ENCODE peak calls at places on chromosomes 12 and 14, in ten cellular contexts. One of them, this sample, is unnamed.

GRCh38 chr12:14545144-14546124 is 22.2 kb downstream of the PLBD1 start:
- DNase-seq in lung microvascular endothelial cell: no peak
- DNase-seq in EL: no peak
- DNase-seq in midbrain: no peak
- DNase-seq in astrocyte of the cerebellum: no peak
- DNase-seq in activated T-helper 1 cell treated with anti-CD3 and anti-CD28 coated beads, Interleukin-12 subunit alpha, Interleukin-12 subunit beta, Interleukin-2, Interleukin-4 antibody, amounts not matched to agents 30 ng/mL and 10 ng/mL and 1 ng/mL, durations not matched to agents 14 hours and 24 hours and 36 hours: no peak
- DNase-seq in T-helper 17 cell: no peak
- DNase-seq in NCI-H187: no peak
- DNase-seq in tibial nerve: no peak
- DNase-seq in retinal pigment epithelial cell: no peak
- DNase-seq in this sample: no peak

GRCh38 chr12:69688021-69688420 is 11.1 kb downstream of the BEST3 start:
- DNase-seq in NCI-H187: no peak
- DNase-seq in retinal pigment epithelial cell: peak
- DNase-seq in astrocyte of the cerebellum: no peak
- DNase-seq in tibial nerve: no peak
- DNase-seq in activated T-helper 1 cell treated with anti-CD3 and anti-CD28 coated beads, Interleukin-12 subunit alpha, Interleukin-12 subunit beta, Interleukin-2, Interleukin-4 antibody, amounts not matched to agents 30 ng/mL and 10 ng/mL and 1 ng/mL, durations not matched to agents 14 hours and 24 hours and 36 hours: no peak
- DNase-seq in lung microvascular endothelial cell: peak
- DNase-seq in midbrain: no peak
- DNase-seq in T-helper 17 cell: no peak
- DNase-seq in EL: peak
- DNase-seq in this sample: peak

GRCh38 chr12:54369597-54370217 is 5.4 kb upstream of the GPR84 start:
- DNase-seq in activated T-helper 1 cell treated with anti-CD3 and anti-CD28 coated beads, Interleukin-12 subunit alpha, Interleukin-12 subunit beta, Interleukin-2, Interleukin-4 antibody, amounts not matched to agents 30 ng/mL and 10 ng/mL and 1 ng/mL, durations not matched to agents 14 hours and 24 hours and 36 hours: no peak
- DNase-seq in midbrain: no peak
- DNase-seq in retinal pigment epithelial cell: no peak
- DNase-seq in EL: no peak
- DNase-seq in astrocyte of the cerebellum: no peak
- DNase-seq in T-helper 17 cell: no peak
- DNase-seq in tibial nerve: no peak
- DNase-seq in NCI-H187: no peak
- DNase-seq in lung microvascular endothelial cell: no peak
- DNase-seq in this sample: no peak

GRCh38 chr14:44657688-44658388 is 150.8 kb upstream of the FSCB start:
- DNase-seq in NCI-H187: no peak
- DNase-seq in activated T-helper 1 cell treated with anti-CD3 and anti-CD28 coated beads, Interleukin-12 subunit alpha, Interleukin-12 subunit beta, Interleukin-2, Interleukin-4 antibody, amounts not matched to agents 30 ng/mL and 10 ng/mL and 1 ng/mL, durations not matched to agents 14 hours and 24 hours and 36 hours: no peak
- DNase-seq in T-helper 17 cell: no peak
- DNase-seq in midbrain: peak
- DNase-seq in astrocyte of the cerebellum: no peak
- DNase-seq in tibial nerve: no peak
- DNase-seq in EL: no peak
- DNase-seq in lung microvascular endothelial cell: no peak
- DNase-seq in retinal pigment epithelial cell: peak
- DNase-seq in this sample: no peak

GRCh38 chr12:68971404-68971803 is 38.4 kb upstream of the CPM start:
- DNase-seq in retinal pigment epithelial cell: peak
- DNase-seq in activated T-helper 1 cell treated with anti-CD3 and anti-CD28 coated beads, Interleukin-12 subunit alpha, Interleukin-12 subunit beta, Interleukin-2, Interleukin-4 antibody, amounts not matched to agents 30 ng/mL and 10 ng/mL and 1 ng/mL, durations not matched to agents 14 hours and 24 hours and 36 hours: no peak
- DNase-seq in tibial nerve: no peak
- DNase-seq in lung microvascular endothelial cell: no peak
- DNase-seq in midbrain: no peak
- DNase-seq in astrocyte of the cerebellum: no peak
- DNase-seq in EL: peak
- DNase-seq in NCI-H187: no peak
- DNase-seq in T-helper 17 cell: no peak
- DNase-seq in this sample: peak

GRCh38 chr14:75372260-75372659 is 55.6 kb upstream of the JDP2 start:
- DNase-seq in NCI-H187: no peak
- DNase-seq in EL: no peak
- DNase-seq in retinal pigment epithelial cell: no peak
- DNase-seq in activated T-helper 1 cell treated with anti-CD3 and anti-CD28 coated beads, Interleukin-12 subunit alpha, Interleukin-12 subunit beta, Interleukin-2, Interleukin-4 antibody, amounts not matched to agents 30 ng/mL and 10 ng/mL and 1 ng/mL, durations not matched to agents 14 hours and 24 hours and 36 hours: no peak
- DNase-seq in midbrain: peak
- DNase-seq in lung microvascular endothelial cell: peak
- DNase-seq in astrocyte of the cerebellum: peak
- DNase-seq in T-helper 17 cell: no peak
- DNase-seq in tibial nerve: peak
- DNase-seq in this sample: no peak

GRCh38 chr14:23573384-23573783 is 5.2 kb downstream of the JPH4 start:
- DNase-seq in astrocyte of the cerebellum: no peak
- DNase-seq in midbrain: no peak
- DNase-seq in T-helper 17 cell: no peak
- DNase-seq in EL: no peak
- DNase-seq in lung microvascular endothelial cell: no peak
- DNase-seq in tibial nerve: no peak
- DNase-seq in NCI-H187: no peak
- DNase-seq in retinal pigment epithelial cell: no peak
- DNase-seq in activated T-helper 1 cell treated with anti-CD3 and anti-CD28 coated beads, Interleukin-12 subunit alpha, Interleukin-12 subunit beta, Interleukin-2, Interleukin-4 antibody, amounts not matched to agents 30 ng/mL and 10 ng/mL and 1 ng/mL, durations not matched to agents 14 hours and 24 hours and 36 hours: no peak
- DNase-seq in this sample: no peak

GRCh38 chr12:66092559-66093269 is 37.8 kb downstream of the LLPH start:
- DNase-seq in NCI-H187: no peak
- DNase-seq in activated T-helper 1 cell treated with anti-CD3 and anti-CD28 coated beads, Interleukin-12 subunit alpha, Interleukin-12 subunit beta, Interleukin-2, Interleukin-4 antibody, amounts not matched to agents 30 ng/mL and 10 ng/mL and 1 ng/mL, durations not matched to agents 14 hours and 24 hours and 36 hours: no peak
- DNase-seq in tibial nerve: no peak
- DNase-seq in lung microvascular endothelial cell: no peak
- DNase-seq in EL: peak
- DNase-seq in midbrain: no peak
- DNase-seq in retinal pigment epithelial cell: no peak
- DNase-seq in astrocyte of the cerebellum: no peak
- DNase-seq in T-helper 17 cell: no peak
- DNase-seq in this sample: no peak

GRCh38 chr12:123223241-123223668 is 9.7 kb downstream of the MPHOSPH9 start:
- DNase-seq in NCI-H187: no peak
- DNase-seq in tibial nerve: no peak
- DNase-seq in activated T-helper 1 cell treated with anti-CD3 and anti-CD28 coated beads, Interleukin-12 subunit alpha, Interleukin-12 subunit beta, Interleukin-2, Interleukin-4 antibody, amounts not matched to agents 30 ng/mL and 10 ng/mL and 1 ng/mL, durations not matched to agents 14 hours and 24 hours and 36 hours: peak
- DNase-seq in EL: no peak
- DNase-seq in lung microvascular endothelial cell: no peak
- DNase-seq in T-helper 17 cell: peak
- DNase-seq in retinal pigment epithelial cell: no peak
- DNase-seq in midbrain: no peak
- DNase-seq in astrocyte of the cerebellum: no peak
- DNase-seq in this sample: no peak

GRCh38 chr14:79730911-79731310 is 480.4 kb downstream of the DIO2 start:
- DNase-seq in midbrain: no peak
- DNase-seq in EL: peak
- DNase-seq in retinal pigment epithelial cell: peak
- DNase-seq in NCI-H187: no peak
- DNase-seq in astrocyte of the cerebellum: peak
- DNase-seq in tibial nerve: no peak
- DNase-seq in lung microvascular endothelial cell: no peak
- DNase-seq in T-helper 17 cell: no peak
- DNase-seq in activated T-helper 1 cell treated with anti-CD3 and anti-CD28 coated beads, Interleukin-12 subunit alpha, Interleukin-12 subunit beta, Interleukin-2, Interleukin-4 antibody, amounts not matched to agents 30 ng/mL and 10 ng/mL and 1 ng/mL, durations not matched to agents 14 hours and 24 hours and 36 hours: no peak
- DNase-seq in this sample: no peak

GRCh38 chr12:49261726-49262125 is 3.2 kb upstream of the TUBA1C start:
- DNase-seq in NCI-H187: no peak
- DNase-seq in EL: peak
- DNase-seq in lung microvascular endothelial cell: no peak
- DNase-seq in retinal pigment epithelial cell: no peak
- DNase-seq in activated T-helper 1 cell treated with anti-CD3 and anti-CD28 coated beads, Interleukin-12 subunit alpha, Interleukin-12 subunit beta, Interleukin-2, Interleukin-4 antibody, amounts not matched to agents 30 ng/mL and 10 ng/mL and 1 ng/mL, durations not matched to agents 14 hours and 24 hours and 36 hours: no peak
- DNase-seq in midbrain: no peak
- DNase-seq in tibial nerve: no peak
- DNase-seq in astrocyte of the cerebellum: no peak
- DNase-seq in T-helper 17 cell: no peak
- DNase-seq in this sample: no peak

GRCh38 chr14:65819567-65819966 is 407.0 kb downstream of the FUT8 start:
- DNase-seq in T-helper 17 cell: no peak
- DNase-seq in midbrain: no peak
- DNase-seq in NCI-H187: no peak
- DNase-seq in tibial nerve: no peak
- DNase-seq in activated T-helper 1 cell treated with anti-CD3 and anti-CD28 coated beads, Interleukin-12 subunit alpha, Interleukin-12 subunit beta, Interleukin-2, Interleukin-4 antibody, amounts not matched to agents 30 ng/mL and 10 ng/mL and 1 ng/mL, durations not matched to agents 14 hours and 24 hours and 36 hours: no peak
- DNase-seq in EL: no peak
- DNase-seq in lung microvascular endothelial cell: no peak
- DNase-seq in astrocyte of the cerebellum: no peak
- DNase-seq in retinal pigment epithelial cell: no peak
- DNase-seq in this sample: no peak

GRCh38 chr14:92880851-92881250 is 42.1 kb upstream of the CHGA start:
- DNase-seq in NCI-H187: peak
- DNase-seq in midbrain: peak
- DNase-seq in EL: peak
- DNase-seq in activated T-helper 1 cell treated with anti-CD3 and anti-CD28 coated beads, Interleukin-12 subunit alpha, Interleukin-12 subunit beta, Interleukin-2, Interleukin-4 antibody, amounts not matched to agents 30 ng/mL and 10 ng/mL and 1 ng/mL, durations not matched to agents 14 hours and 24 hours and 36 hours: no peak
- DNase-seq in tibial nerve: no peak
- DNase-seq in retinal pigment epithelial cell: no peak
- DNase-seq in T-helper 17 cell: no peak
- DNase-seq in lung microvascular endothelial cell: peak
- DNase-seq in astrocyte of the cerebellum: no peak
- DNase-seq in this sample: peak

GRCh38 chr12:121033625-121034349 is 5.3 kb downstream of the OASL start:
- DNase-seq in astrocyte of the cerebellum: no peak
- DNase-seq in tibial nerve: no peak
- DNase-seq in NCI-H187: no peak
- DNase-seq in retinal pigment epithelial cell: peak
- DNase-seq in EL: peak
- DNase-seq in activated T-helper 1 cell treated with anti-CD3 and anti-CD28 coated beads, Interleukin-12 subunit alpha, Interleukin-12 subunit beta, Interleukin-2, Interleukin-4 antibody, amounts not matched to agents 30 ng/mL and 10 ng/mL and 1 ng/mL, durations not matched to agents 14 hours and 24 hours and 36 hours: peak
- DNase-seq in midbrain: no peak
- DNase-seq in T-helper 17 cell: peak
- DNase-seq in lung microvascular endothelial cell: no peak
- DNase-seq in this sample: no peak

GRCh38 chr12:108425238-108425795 is 86.2 kb upstream of the CMKLR1 start:
- DNase-seq in tibial nerve: no peak
- DNase-seq in retinal pigment epithelial cell: no peak
- DNase-seq in activated T-helper 1 cell treated with anti-CD3 and anti-CD28 coated beads, Interleukin-12 subunit alpha, Interleukin-12 subunit beta, Interleukin-2, Interleukin-4 antibody, amounts not matched to agents 30 ng/mL and 10 ng/mL and 1 ng/mL, durations not matched to agents 14 hours and 24 hours and 36 hours: no peak
- DNase-seq in lung microvascular endothelial cell: no peak
- DNase-seq in T-helper 17 cell: no peak
- DNase-seq in astrocyte of the cerebellum: no peak
- DNase-seq in midbrain: no peak
- DNase-seq in NCI-H187: peak
- DNase-seq in EL: no peak
- DNase-seq in this sample: no peak

GRCh38 chr12:129887047-129887568 is 16.7 kb downstream of the TMEM132D start:
- DNase-seq in tibial nerve: no peak
- DNase-seq in retinal pigment epithelial cell: no peak
- DNase-seq in EL: no peak
- DNase-seq in astrocyte of the cerebellum: peak
- DNase-seq in T-helper 17 cell: no peak
- DNase-seq in midbrain: no peak
- DNase-seq in lung microvascular endothelial cell: no peak
- DNase-seq in NCI-H187: peak
- DNase-seq in activated T-helper 1 cell treated with anti-CD3 and anti-CD28 coated beads, Interleukin-12 subunit alpha, Interleukin-12 subunit beta, Interleukin-2, Interleukin-4 antibody, amounts not matched to agents 30 ng/mL and 10 ng/mL and 1 ng/mL, durations not matched to agents 14 hours and 24 hours and 36 hours: no peak
- DNase-seq in this sample: no peak

GRCh38 chr12:16003460-16003859 is 92.3 kb downstream of the DERA start:
- DNase-seq in T-helper 17 cell: no peak
- DNase-seq in astrocyte of the cerebellum: no peak
- DNase-seq in midbrain: no peak
- DNase-seq in retinal pigment epithelial cell: no peak
- DNase-seq in activated T-helper 1 cell treated with anti-CD3 and anti-CD28 coated beads, Interleukin-12 subunit alpha, Interleukin-12 subunit beta, Interleukin-2, Interleukin-4 antibody, amounts not matched to agents 30 ng/mL and 10 ng/mL and 1 ng/mL, durations not matched to agents 14 hours and 24 hours and 36 hours: no peak
- DNase-seq in NCI-H187: no peak
- DNase-seq in EL: no peak
- DNase-seq in tibial nerve: no peak
- DNase-seq in lung microvascular endothelial cell: no peak
- DNase-seq in this sample: no peak

GRCh38 chr12:25051583-25052190 is 102.8 kb upstream of the BCAT1 start:
- DNase-seq in EL: no peak
- DNase-seq in lung microvascular endothelial cell: no peak
- DNase-seq in activated T-helper 1 cell treated with anti-CD3 and anti-CD28 coated beads, Interleukin-12 subunit alpha, Interleukin-12 subunit beta, Interleukin-2, Interleukin-4 antibody, amounts not matched to agents 30 ng/mL and 10 ng/mL and 1 ng/mL, durations not matched to agents 14 hours and 24 hours and 36 hours: peak
- DNase-seq in retinal pigment epithelial cell: no peak
- DNase-seq in astrocyte of the cerebellum: no peak
- DNase-seq in tibial nerve: no peak
- DNase-seq in NCI-H187: no peak
- DNase-seq in midbrain: no peak
- DNase-seq in T-helper 17 cell: peak
- DNase-seq in this sample: no peak

GRCh38 chr14:68191567-68192321 is 372.2 kb downstream of the RAD51B start:
- DNase-seq in activated T-helper 1 cell treated with anti-CD3 and anti-CD28 coated beads, Interleukin-12 subunit alpha, Interleukin-12 subunit beta, Interleukin-2, Interleukin-4 antibody, amounts not matched to agents 30 ng/mL and 10 ng/mL and 1 ng/mL, durations not matched to agents 14 hours and 24 hours and 36 hours: no peak
- DNase-seq in midbrain: no peak
- DNase-seq in T-helper 17 cell: no peak
- DNase-seq in lung microvascular endothelial cell: no peak
- DNase-seq in EL: no peak
- DNase-seq in retinal pigment epithelial cell: no peak
- DNase-seq in astrocyte of the cerebellum: no peak
- DNase-seq in NCI-H187: no peak
- DNase-seq in tibial nerve: no peak
- DNase-seq in this sample: no peak